ENCODE peak calls at places on chromosomes 2 and 18, in six cellular contexts. V is tibial nerve, Z is heart right ventricle, P is cardiac fibroblast, M is upper lobe of left lung, X is testis. C is an unnamed sample.

GRCh38 chr2:6772366-6772710 is 93.4 kb downstream of the CMPK2 start:
- DNase-seq in M (no peak), P (no peak), Z (no peak), X (no peak), V (no peak), C (no peak)

GRCh38 chr2:150479075-150479915 is 8.2 kb downstream of the RND3 start:
- DNase-seq in V (no peak), Z (no peak), P (peak; percentile 71), X (no peak), M (no peak), C (no peak)

GRCh38 chr2:207558106-207558505 is 28.3 kb downstream of the CREB1 start:
- DNase-seq in P (peak; percentile 63), M (no peak), Z (no peak), V (no peak), X (no peak), C (peak; percentile 38)

GRCh38 chr2:3223080-3223923 is 154.3 kb downstream of the EIPR1 start:
- DNase-seq in X (peak; percentile 20), V (no peak), Z (no peak), M (no peak), P (peak; percentile 79), C (peak; percentile 74)

GRCh38 chr2:524442-524841 is 152.8 kb downstream of the TMEM18 start:
- DNase-seq in Z (no peak), P (peak; percentile 5), M (no peak), V (no peak), X (no peak), C (no peak)

GRCh38 chr2:204355688-204356087 is 189.6 kb upstream of the PARD3B start:
- DNase-seq in Z (no peak), X (no peak), P (no peak), M (no peak), V (no peak), C (no peak)

GRCh38 chr18:47931707-47932103 is 1.2 kb upstream of the SMAD2 start:
- DNase-seq in P (no peak), X (no peak), V (no peak), Z (peak; percentile 15), M (no peak), C (peak; percentile 10)

GRCh38 chr2:36296798-36297197 is 58.8 kb upstream of the CRIM1 start:
- DNase-seq in X (no peak), V (no peak), M (no peak), Z (no peak), P (no peak), C (no peak)

GRCh38 chr2:26462511-26463251 is 15.2 kb downstream of the OTOF start:
- DNase-seq in M (no peak), Z (no peak), V (peak; percentile 64), P (peak; percentile 77), X (peak; percentile 70), C (peak; percentile 96)

GRCh38 chr18:50284226-50284885 is 3.0 kb upstream of the MBD1 start:
- DNase-seq in V (no peak), X (no peak), M (peak; percentile 75), Z (no peak), P (peak; percentile 34), C (peak; percentile 27)

GRCh38 chr2:103738108-103738507 is 976.3 kb downstream of the TMEM182 start:
- DNase-seq in V (no peak), X (no peak), Z (no peak), M (no peak), P (no peak), C (no peak)

GRCh38 chr2:120758181-120759048 is 22.7 kb downstream of the GLI2 start:
- DNase-seq in X (peak; percentile 81), V (no peak), M (peak; percentile 48), Z (peak; percentile 73), P (peak; percentile 80), C (peak; percentile 87)

GRCh38 chr18:28794459-28795245 is 617.7 kb upstream of the CDH2 start:
- DNase-seq in X (no peak), M (no peak), Z (no peak), P (peak; percentile 97), V (no peak), C (peak; percentile 76)

GRCh38 chr2:239138610-239139009 is 262.2 kb downstream of the HDAC4 start:
- DNase-seq in Z (no peak), P (no peak), M (no peak), X (no peak), V (no peak), C (no peak)

GRCh38 chr2:158967731-158968395 is 577 bp upstream of the TANC1 start:
- DNase-seq in X (peak; percentile 63), M (peak; percentile 84), Z (peak; percentile 60), V (peak; percentile 18), P (peak; percentile 65), C (peak; percentile 76)

GRCh38 chr2:215748446-215748845 is 264.9 kb downstream of the MREG start:
- DNase-seq in M (no peak), Z (peak; percentile 31), P (peak; percentile 35), V (peak; percentile 28), X (no peak), C (peak; percentile 62)

GRCh38 chr2:176852667-176853066 is 359.9 kb upstream of the HNRNPA3 start:
- DNase-seq in Z (no peak), P (no peak), M (no peak), X (no peak), V (no peak), C (no peak)

GRCh38 chr2:152506843-152507242 is 171.9 kb downstream of the FMNL2 start:
- DNase-seq in V (no peak), Z (no peak), M (no peak), P (peak; percentile 90), X (no peak), C (peak; percentile 46)

GRCh38 chr2:151063271-151063670 is 198.4 kb downstream of the RBM43 start:
- DNase-seq in X (no peak), V (no peak), P (peak; percentile 76), Z (no peak), M (no peak), C (no peak)

GRCh38 chr2:62319061-62319460 is 123.1 kb downstream of the B3GNT2 start:
- DNase-seq in V (no peak), M (no peak), X (peak; percentile 49), Z (no peak), P (no peak), C (no peak)

GRCh38 chr18:40293311-40293710 is 1661.7 kb upstream of the PIK3C3 start:
- DNase-seq in X (no peak), M (no peak), Z (no peak), P (peak; percentile 13), V (no peak), C (peak; percentile 5)

GRCh38 chr2:37809525-37809924 is 115.6 kb upstream of the RMDN2 start:
- DNase-seq in V (peak; percentile 67), Z (peak; percentile 46), M (no peak), P (peak; percentile 79), X (peak; percentile 57), C (peak; percentile 76)

GRCh38 chr2:65113816-65114215 is 16.1 kb downstream of the RAB1A start:
- DNase-seq in M (no peak), V (no peak), Z (no peak), X (no peak), P (no peak), C (no peak)
- H3K4me3 ChIP-seq in M (no peak overlapping the region), V (no peak overlapping the region), Z (no peak overlapping the region), X (no peak overlapping the region), P (no peak overlapping the region), C (no peak overlapping the region)

DNA sequence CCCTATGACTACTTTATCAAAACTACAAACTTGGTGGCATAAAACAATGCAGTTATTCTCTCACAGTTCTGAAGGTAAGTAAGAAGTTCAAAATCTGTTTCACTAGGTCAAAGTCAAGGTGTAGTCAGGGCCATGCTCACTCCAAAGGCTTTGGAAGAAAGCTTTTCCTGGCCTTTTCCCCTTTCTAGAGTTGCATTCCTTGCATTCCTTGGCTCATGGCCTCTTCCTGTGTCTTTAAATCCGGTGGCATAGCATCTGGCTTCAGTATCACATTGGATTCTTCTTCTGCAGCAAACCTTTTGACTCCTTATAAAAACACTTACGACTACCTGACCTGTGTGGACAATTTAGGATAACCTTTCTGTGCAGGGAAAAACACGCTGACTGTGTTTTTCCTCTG is 543.5 kb upstream of the HNMT start:
- DNase-seq in P (peak; percentile 25), M (no peak), X (no peak), V (no peak), Z (no peak), C (no peak)
- TF ChIP-seq CTCF in P (no peak), M (no peak), X (no peak), V (no peak), Z (no peak), C (no peak)

GRCh38 chr18:58990720-58991119 is 126.0 kb downstream of the ZNF532 start:
- DNase-seq in V (no peak), Z (no peak), M (no peak), X (no peak), P (no peak), C (no peak)
- H3K4me3 ChIP-seq in V (no peak overlapping the region), Z (no peak overlapping the region), M (no peak overlapping the region), X (no peak overlapping the region), P (no peak overlapping the region), C (no peak overlapping the region)

GRCh38 chr2:18406219-18406618 is 154.2 kb downstream of the RDH14 start:
- DNase-seq in X (no peak), V (no peak), M (no peak), P (no peak), Z (no peak), C (no peak)

GRCh38 chr2:18402888-18403287 is 157.6 kb downstream of the RDH14 start:
- DNase-seq in X (no peak), V (no peak), M (no peak), Z (no peak), P (no peak), C (peak; percentile 51)

GRCh38 chr2:18404141-18404540 is 156.3 kb downstream of the RDH14 start:
- DNase-seq in X (no peak), P (no peak), Z (no peak), V (no peak), M (no peak), C (no peak)

GRCh38 chr2:18401471-18401870 is 159.0 kb downstream of the RDH14 start:
- DNase-seq in P (no peak), M (no peak), Z (no peak), V (no peak), X (no peak), C (no peak)

DNA sequence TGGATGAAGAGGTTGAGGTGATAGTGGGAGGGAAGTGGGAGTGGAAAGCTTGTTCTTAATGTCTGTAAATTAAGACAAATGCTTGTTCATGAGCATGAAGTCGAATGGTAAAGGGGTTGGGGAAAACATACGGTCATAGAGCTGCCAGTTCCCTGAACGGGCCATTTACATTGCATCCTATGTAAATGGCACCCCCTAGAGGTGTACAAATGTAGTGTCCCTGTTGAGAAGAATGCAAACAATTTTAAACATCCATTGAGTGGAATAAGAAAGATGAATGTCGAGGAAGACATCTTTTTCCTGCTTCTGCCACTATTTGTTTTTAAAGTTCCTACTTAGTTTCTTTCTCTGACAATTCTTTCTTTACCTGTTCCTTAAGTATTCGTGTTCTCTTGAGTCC is 155.7 kb downstream of the RDH14 start:
- DNase-seq in P (peak; percentile 15), M (no peak), X (no peak), Z (no peak), V (no peak), C (no peak)
- TF ChIP-seq CTCF in P (peak; percentile 35), M (no peak), X (no peak), Z (no peak), V (no peak), C (peak; percentile 45)

C was measured in fibroblast of mammary gland.